ENCODE peak calls at places on chromosome 1, in ten cellular contexts. One of them, this sample, is unnamed.

GRCh38 chr1:23473037-23473800 is 10.8 kb downstream of the ASAP3 start:
- DNase-seq in NCI-H345: no peak
- DNase-seq in thoracic aorta: no peak
- DNase-seq in GM23338: no peak
- DNase-seq in non-pigmented ciliary epithelial cell: no peak
- DNase-seq in renal cortical epithelial cell: peak
- DNase-seq in esophagus muscularis mucosa: no peak
- DNase-seq in stimulated activated naive CD8-positive, alpha-beta T cell treated with anti-CD3 and anti-CD28 coated beads, Interleukin-15, amount 100 ng/mL, for 72 hours: no peak
- DNase-seq in NCI-H1436: no peak
- DNase-seq in stimulated activated CD8-positive, alpha-beta memory T cell treated with anti-CD3 and anti-CD28 coated beads, Interleukin-2, amount 100 ng/mL, for 1 hour: no peak
- DNase-seq in this sample: no peak

GRCh38 chr1:66176012-66176715 is 357.8 kb upstream of the SGIP1 start:
- DNase-seq in NCI-H345: no peak
- DNase-seq in thoracic aorta: no peak
- DNase-seq in GM23338: peak
- DNase-seq in non-pigmented ciliary epithelial cell: peak
- DNase-seq in renal cortical epithelial cell: no peak
- DNase-seq in esophagus muscularis mucosa: no peak
- DNase-seq in stimulated activated naive CD8-positive, alpha-beta T cell treated with anti-CD3 and anti-CD28 coated beads, Interleukin-15, amount 100 ng/mL, for 72 hours: no peak
- DNase-seq in NCI-H1436: no peak
- DNase-seq in stimulated activated CD8-positive, alpha-beta memory T cell treated with anti-CD3 and anti-CD28 coated beads, Interleukin-2, amount 100 ng/mL, for 1 hour: no peak
- DNase-seq in this sample: no peak

GRCh38 chr1:102861247-102861646 is 247.1 kb downstream of the COL11A1 start:
- DNase-seq in NCI-H345: no peak
- DNase-seq in thoracic aorta: no peak
- DNase-seq in GM23338: no peak
- DNase-seq in non-pigmented ciliary epithelial cell: no peak
- DNase-seq in renal cortical epithelial cell: no peak
- DNase-seq in esophagus muscularis mucosa: no peak
- DNase-seq in stimulated activated naive CD8-positive, alpha-beta T cell treated with anti-CD3 and anti-CD28 coated beads, Interleukin-15, amount 100 ng/mL, for 72 hours: no peak
- DNase-seq in NCI-H1436: no peak
- DNase-seq in stimulated activated CD8-positive, alpha-beta memory T cell treated with anti-CD3 and anti-CD28 coated beads, Interleukin-2, amount 100 ng/mL, for 1 hour: no peak
- DNase-seq in this sample: no peak

GRCh38 chr1:113405573-113405972 is 15.3 kb downstream of the MAGI3 start:
- DNase-seq in NCI-H345: no peak
- DNase-seq in thoracic aorta: no peak
- DNase-seq in GM23338: no peak
- DNase-seq in non-pigmented ciliary epithelial cell: no peak
- DNase-seq in renal cortical epithelial cell: peak
- DNase-seq in esophagus muscularis mucosa: no peak
- DNase-seq in stimulated activated naive CD8-positive, alpha-beta T cell treated with anti-CD3 and anti-CD28 coated beads, Interleukin-15, amount 100 ng/mL, for 72 hours: no peak
- DNase-seq in NCI-H1436: no peak
- DNase-seq in stimulated activated CD8-positive, alpha-beta memory T cell treated with anti-CD3 and anti-CD28 coated beads, Interleukin-2, amount 100 ng/mL, for 1 hour: no peak
- DNase-seq in this sample: no peak

GRCh38 chr1:180175806-180176205 is 21.1 kb downstream of the QSOX1 start:
- DNase-seq in NCI-H345: no peak
- DNase-seq in thoracic aorta: no peak
- DNase-seq in GM23338: no peak
- DNase-seq in non-pigmented ciliary epithelial cell: no peak
- DNase-seq in renal cortical epithelial cell: no peak
- DNase-seq in esophagus muscularis mucosa: no peak
- DNase-seq in stimulated activated naive CD8-positive, alpha-beta T cell treated with anti-CD3 and anti-CD28 coated beads, Interleukin-15, amount 100 ng/mL, for 72 hours: no peak
- DNase-seq in NCI-H1436: no peak
- DNase-seq in stimulated activated CD8-positive, alpha-beta memory T cell treated with anti-CD3 and anti-CD28 coated beads, Interleukin-2, amount 100 ng/mL, for 1 hour: no peak
- DNase-seq in this sample: no peak

GRCh38 chr1:39087109-39087834 is 61.1 kb downstream of the NDUFS5 start:
- DNase-seq in NCI-H345: no peak
- DNase-seq in thoracic aorta: no peak
- DNase-seq in GM23338: no peak
- DNase-seq in non-pigmented ciliary epithelial cell: no peak
- DNase-seq in renal cortical epithelial cell: no peak
- DNase-seq in esophagus muscularis mucosa: no peak
- DNase-seq in stimulated activated naive CD8-positive, alpha-beta T cell treated with anti-CD3 and anti-CD28 coated beads, Interleukin-15, amount 100 ng/mL, for 72 hours: no peak
- DNase-seq in NCI-H1436: no peak
- DNase-seq in stimulated activated CD8-positive, alpha-beta memory T cell treated with anti-CD3 and anti-CD28 coated beads, Interleukin-2, amount 100 ng/mL, for 1 hour: no peak
- DNase-seq in this sample: no peak

GRCh38 chr1:58785424-58786058 is 1.7 kb upstream of the JUN start:
- DNase-seq in NCI-H345: peak
- DNase-seq in thoracic aorta: peak
- DNase-seq in GM23338: peak
- DNase-seq in non-pigmented ciliary epithelial cell: no peak
- DNase-seq in renal cortical epithelial cell: peak
- DNase-seq in esophagus muscularis mucosa: no peak
- DNase-seq in stimulated activated naive CD8-positive, alpha-beta T cell treated with anti-CD3 and anti-CD28 coated beads, Interleukin-15, amount 100 ng/mL, for 72 hours: peak
- DNase-seq in NCI-H1436: no peak
- DNase-seq in stimulated activated CD8-positive, alpha-beta memory T cell treated with anti-CD3 and anti-CD28 coated beads, Interleukin-2, amount 100 ng/mL, for 1 hour: no peak
- DNase-seq in this sample: peak

GRCh38 chr1:231326248-231326647 is 11.4 kb downstream of the EXOC8 start:
- DNase-seq in NCI-H345: no peak
- DNase-seq in thoracic aorta: no peak
- DNase-seq in GM23338: no peak
- DNase-seq in non-pigmented ciliary epithelial cell: no peak
- DNase-seq in renal cortical epithelial cell: no peak
- DNase-seq in esophagus muscularis mucosa: no peak
- DNase-seq in stimulated activated naive CD8-positive, alpha-beta T cell treated with anti-CD3 and anti-CD28 coated beads, Interleukin-15, amount 100 ng/mL, for 72 hours: no peak
- DNase-seq in NCI-H1436: no peak
- DNase-seq in stimulated activated CD8-positive, alpha-beta memory T cell treated with anti-CD3 and anti-CD28 coated beads, Interleukin-2, amount 100 ng/mL, for 1 hour: no peak
- DNase-seq in this sample: no peak

GRCh38 chr1:29503441-29503840 is 267.1 kb downstream of the PTPRU start:
- DNase-seq in NCI-H345: peak
- DNase-seq in thoracic aorta: no peak
- DNase-seq in GM23338: no peak
- DNase-seq in non-pigmented ciliary epithelial cell: no peak
- DNase-seq in renal cortical epithelial cell: no peak
- DNase-seq in esophagus muscularis mucosa: no peak
- DNase-seq in stimulated activated naive CD8-positive, alpha-beta T cell treated with anti-CD3 and anti-CD28 coated beads, Interleukin-15, amount 100 ng/mL, for 72 hours: no peak
- DNase-seq in NCI-H1436: peak
- DNase-seq in stimulated activated CD8-positive, alpha-beta memory T cell treated with anti-CD3 and anti-CD28 coated beads, Interleukin-2, amount 100 ng/mL, for 1 hour: no peak
- DNase-seq in this sample: no peak

GRCh38 chr1:61300899-61301298 is 218.5 kb downstream of the NFIA start:
- DNase-seq in NCI-H345: no peak
- DNase-seq in thoracic aorta: no peak
- DNase-seq in GM23338: peak
- DNase-seq in non-pigmented ciliary epithelial cell: no peak
- DNase-seq in renal cortical epithelial cell: no peak
- DNase-seq in esophagus muscularis mucosa: no peak
- DNase-seq in stimulated activated naive CD8-positive, alpha-beta T cell treated with anti-CD3 and anti-CD28 coated beads, Interleukin-15, amount 100 ng/mL, for 72 hours: no peak
- DNase-seq in NCI-H1436: no peak
- DNase-seq in stimulated activated CD8-positive, alpha-beta memory T cell treated with anti-CD3 and anti-CD28 coated beads, Interleukin-2, amount 100 ng/mL, for 1 hour: no peak
- DNase-seq in this sample: no peak

GRCh38 chr1:241045659-241046058 is 311.3 kb downstream of the RGS7 start:
- DNase-seq in NCI-H345: no peak
- DNase-seq in thoracic aorta: no peak
- DNase-seq in GM23338: peak
- DNase-seq in non-pigmented ciliary epithelial cell: no peak
- DNase-seq in renal cortical epithelial cell: no peak
- DNase-seq in esophagus muscularis mucosa: no peak
- DNase-seq in stimulated activated naive CD8-positive, alpha-beta T cell treated with anti-CD3 and anti-CD28 coated beads, Interleukin-15, amount 100 ng/mL, for 72 hours: no peak
- DNase-seq in NCI-H1436: no peak
- DNase-seq in stimulated activated CD8-positive, alpha-beta memory T cell treated with anti-CD3 and anti-CD28 coated beads, Interleukin-2, amount 100 ng/mL, for 1 hour: no peak
- DNase-seq in this sample: no peak

GRCh38 chr1:36094621-36095061 is 5.9 kb downstream of the ADPRS start:
- DNase-seq in NCI-H345: no peak
- DNase-seq in thoracic aorta: no peak
- DNase-seq in GM23338: no peak
- DNase-seq in non-pigmented ciliary epithelial cell: no peak
- DNase-seq in renal cortical epithelial cell: peak
- DNase-seq in esophagus muscularis mucosa: no peak
- DNase-seq in stimulated activated naive CD8-positive, alpha-beta T cell treated with anti-CD3 and anti-CD28 coated beads, Interleukin-15, amount 100 ng/mL, for 72 hours: no peak
- DNase-seq in NCI-H1436: no peak
- DNase-seq in stimulated activated CD8-positive, alpha-beta memory T cell treated with anti-CD3 and anti-CD28 coated beads, Interleukin-2, amount 100 ng/mL, for 1 hour: no peak
- DNase-seq in this sample: peak

GRCh38 chr1:23868848-23869450 is 859 bp upstream of the FUCA1 start:
- DNase-seq in NCI-H345: no peak
- DNase-seq in thoracic aorta: no peak
- DNase-seq in GM23338: peak
- DNase-seq in non-pigmented ciliary epithelial cell: no peak
- DNase-seq in renal cortical epithelial cell: no peak
- DNase-seq in esophagus muscularis mucosa: no peak
- DNase-seq in stimulated activated naive CD8-positive, alpha-beta T cell treated with anti-CD3 and anti-CD28 coated beads, Interleukin-15, amount 100 ng/mL, for 72 hours: no peak
- DNase-seq in NCI-H1436: no peak
- DNase-seq in stimulated activated CD8-positive, alpha-beta memory T cell treated with anti-CD3 and anti-CD28 coated beads, Interleukin-2, amount 100 ng/mL, for 1 hour: no peak
- DNase-seq in this sample: no peak

GRCh38 chr1:13494712-13495111 is 19.1 kb downstream of the LRRC38 start:
- DNase-seq in NCI-H345: no peak
- DNase-seq in thoracic aorta: no peak
- DNase-seq in GM23338: no peak
- DNase-seq in non-pigmented ciliary epithelial cell: no peak
- DNase-seq in renal cortical epithelial cell: no peak
- DNase-seq in esophagus muscularis mucosa: no peak
- DNase-seq in stimulated activated naive CD8-positive, alpha-beta T cell treated with anti-CD3 and anti-CD28 coated beads, Interleukin-15, amount 100 ng/mL, for 72 hours: no peak
- DNase-seq in NCI-H1436: no peak
- DNase-seq in stimulated activated CD8-positive, alpha-beta memory T cell treated with anti-CD3 and anti-CD28 coated beads, Interleukin-2, amount 100 ng/mL, for 1 hour: no peak
- DNase-seq in this sample: no peak

GRCh38 chr1:77060000-77060399 is 159.2 kb downstream of the PIGK start:
- DNase-seq in NCI-H345: no peak
- DNase-seq in thoracic aorta: no peak
- DNase-seq in GM23338: peak
- DNase-seq in non-pigmented ciliary epithelial cell: no peak
- DNase-seq in renal cortical epithelial cell: no peak
- DNase-seq in esophagus muscularis mucosa: peak
- DNase-seq in stimulated activated naive CD8-positive, alpha-beta T cell treated with anti-CD3 and anti-CD28 coated beads, Interleukin-15, amount 100 ng/mL, for 72 hours: no peak
- DNase-seq in NCI-H1436: no peak
- DNase-seq in stimulated activated CD8-positive, alpha-beta memory T cell treated with anti-CD3 and anti-CD28 coated beads, Interleukin-2, amount 100 ng/mL, for 1 hour: no peak
- DNase-seq in this sample: no peak

GRCh38 chr1:118154220-118154619 is 30.8 kb downstream of the SPAG17 start:
- DNase-seq in NCI-H345: peak
- DNase-seq in thoracic aorta: no peak
- DNase-seq in GM23338: no peak
- DNase-seq in non-pigmented ciliary epithelial cell: no peak
- DNase-seq in renal cortical epithelial cell: peak
- DNase-seq in esophagus muscularis mucosa: no peak
- DNase-seq in stimulated activated naive CD8-positive, alpha-beta T cell treated with anti-CD3 and anti-CD28 coated beads, Interleukin-15, amount 100 ng/mL, for 72 hours: no peak
- DNase-seq in NCI-H1436: no peak
- DNase-seq in stimulated activated CD8-positive, alpha-beta memory T cell treated with anti-CD3 and anti-CD28 coated beads, Interleukin-2, amount 100 ng/mL, for 1 hour: no peak
- DNase-seq in this sample: no peak

This sample was measured in CD4-positive, alpha-beta T cell.